ENCODE peak calls at places on chromosomes 5 and 9, in seven cellular contexts. B is stimulated activated naive CD8-positive, alpha-beta T cell treated with anti-CD3 and anti-CD28 coated beads, Interleukin-15, Interleukin-2, amounts not matched to agents 100 U/mL and 50 U/mL, for 24 hours; R is RWPE2; V is GM19239; M is cardiac muscle cell; F is NCI-H2081; E is A172. Q is an unnamed sample.

GRCh38 chr5:108258001-108258400 is 123.9 kb downstream of the FBXL17 start:
- DNase-seq in M (peak), E (no peak), F (no peak), R (no peak), V (no peak), B (no peak), Q (no peak)

GRCh38 chr5:83377131-83377865 is 94.2 kb upstream of the VCAN start:
- DNase-seq in E (peak), F (no peak), R (no peak), V (no peak), M (peak), B (no peak), Q (no peak)

GRCh38 chr9:108241384-108241783 is 614.4 kb downstream of the ACTL7B start:
- DNase-seq in E (no peak), R (no peak), V (no peak), B (no peak), F (no peak), M (no peak), Q (no peak)

GRCh38 chr5:142576804-142577203 is 109.1 kb downstream of the FGF1 start:
- DNase-seq in R (no peak), V (no peak), F (no peak), E (no peak), M (no peak), B (no peak), Q (no peak)

GRCh38 chr5:125215593-125215992 is 469.2 kb upstream of the ZNF608 start:
- DNase-seq in R (no peak), F (no peak), V (no peak), M (no peak), E (no peak), B (no peak), Q (no peak)

GRCh38 chr5:132020568-132021339 is 9.3 kb upstream of the ACSL6 start:
- DNase-seq in B (no peak), F (no peak), V (no peak), E (no peak), R (peak), M (no peak), Q (no peak)

GRCh38 chr9:128457207-128457606 is 1.4 kb downstream of the ODF2 start:
- DNase-seq in V (no peak), B (no peak), R (no peak), E (no peak), M (no peak), F (no peak), Q (no peak)

GRCh38 chr5:179313849-179314521 is 31.3 kb downstream of the ADAMTS2 start:
- DNase-seq in F (no peak), E (no peak), B (no peak), M (peak), R (peak), V (no peak), Q (no peak)

GRCh38 chr5:41270423-41271251 is 57.3 kb upstream of the C6 start:
- DNase-seq in E (peak), B (no peak), V (no peak), F (no peak), R (no peak), M (peak), Q (peak)

GRCh38 chr5:93620487-93621339 is 37.7 kb downstream of the NR2F1 start:
- DNase-seq in E (peak), V (peak), F (peak), B (peak), R (no peak), M (peak), Q (peak)

GRCh38 chr9:124006448-124007156 is 5.0 kb upstream of the LHX2 start:
- DNase-seq in F (no peak), M (no peak), E (no peak), B (no peak), V (no peak), R (no peak), Q (no peak)

Q was measured in NCI-H1105 treated with DMSO at 0.1 percent for 48 hours.